ENCODE peak calls at places on chromosomes 7 and 10, in six cellular contexts. V is colonic mucosa; A is fibroblast of mammary gland; C is CD8-positive, alpha-beta memory T cell; W is ACHN; Z is epithelial cell of esophagus. O is an unnamed sample.
A peak's percentile ranks its signal among the peaks of the same experiment; 100 is the strongest.

GRCh38 chr7:76428868-76429805 is 4.4 kb downstream of the ZP3 start:
- DNase-seq in Z (peak; percentile 23), W (no peak), A (peak; percentile 34), C (no peak), V (no peak), O (peak; percentile 36)

GRCh38 chr10:49592726-49593563 is 17.2 kb upstream of the SLC18A3 start:
- DNase-seq in W (peak; percentile 73), V (peak; percentile 65), C (peak; percentile 37), A (peak; percentile 47), Z (peak; percentile 69), O (peak; percentile 68)

GRCh38 chr10:131127122-131127589 is 184.4 kb downstream of the TCERG1L start:
- DNase-seq in A (no peak), V (no peak), W (no peak), C (no peak), Z (no peak), O (no peak)

GRCh38 chr7:101936612-101937231 is 119.3 kb downstream of the CUX1 start:
- DNase-seq in W (no peak), A (peak; percentile 34), V (peak; percentile 77), C (no peak), Z (peak; percentile 64), O (peak; percentile 67)

GRCh38 chr7:1169409-1170368 is 9.7 kb upstream of the ZFAND2A start:
- DNase-seq in W (peak; percentile 88), Z (peak; percentile 69), A (peak; percentile 74), C (peak; percentile 95), V (peak; percentile 82), O (peak; percentile 74)

GRCh38 chr10:119416855-119417254 is 125.7 kb downstream of the RGS10 start:
- DNase-seq in W (peak; percentile 68), A (peak; percentile 56), Z (peak; percentile 69), C (peak; percentile 49), V (peak; percentile 58), O (peak; percentile 62)

GRCh38 chr10:21969326-21970287 is 33.9 kb downstream of the DNAJC1 start:
- DNase-seq in Z (peak; percentile 65), V (no peak), A (peak; percentile 36), W (no peak), C (no peak), O (peak; percentile 38)

GRCh38 chr7:88432321-88432720 is 125.6 kb upstream of the STEAP4 start:
- DNase-seq in C (no peak), A (no peak), V (no peak), W (no peak), Z (no peak), O (no peak)